ENCODE peak calls at places on chromosomes 5 and 9, in five cellular contexts. L is prostate gland, E is upper lobe of left lung, P is Panc1, D is SK-N-SH. U is an unnamed sample.

GRCh38 chr5:177209610-177210009 is 76.0 kb downstream of the NSD1 start:
- DNase-seq in L (no peak), E (no peak), P (no peak), D (no peak), U (no peak)

GRCh38 chr5:79936644-79937216 is 54.3 kb downstream of the MTX3 start:
- DNase-seq in L (no peak), E (no peak), P (no peak), D (no peak), U (no peak)

GRCh38 chr5:72210913-72211670 is 103.8 kb downstream of the MAP1B start:
- DNase-seq in L (peak), E (no peak), P (no peak), D (no peak), U (peak)

GRCh38 chr5:76705574-76705973 is 10.4 kb upstream of the F2R start:
- DNase-seq in L (no peak), E (no peak), P (no peak), D (no peak), U (no peak)

GRCh38 chr9:127785933-127786772 is at the start of gene CDK9:
- DNase-seq in L (peak), E (peak), P (no peak), D (peak), U (peak)

GRCh38 chr5:134007581-134008256 is 2.9 kb upstream of the VDAC1 start:
- DNase-seq in L (no peak), E (no peak), P (no peak), D (peak), U (no peak)

GRCh38 chr9:125227761-125228160 is 13.4 kb downstream of the HSPA5 start:
- DNase-seq in L (no peak), E (no peak), P (no peak), D (no peak), U (no peak)

GRCh38 chr9:135500071-135500524 is 384 bp upstream of the MRPS2 start:
- DNase-seq in L (no peak), E (no peak), P (no peak), D (no peak), U (no peak)

GRCh38 chr5:92402045-92402444 is 1018.9 kb upstream of the ARRDC3 start:
- DNase-seq in L (no peak), E (no peak), P (no peak), D (no peak), U (no peak)

GRCh38 chr9:89687848-89688247 is 83.0 kb downstream of the GADD45G start:
- DNase-seq in L (no peak), E (no peak), P (no peak), D (no peak), U (no peak)

GRCh38 chr9:25094518-25094917 is 548.8 kb upstream of the IZUMO3 start:
- DNase-seq in L (no peak), E (no peak), P (no peak), D (no peak), U (no peak)

GRCh38 chr5:54651482-54652076 is 134.0 kb downstream of the SNX18 start:
- DNase-seq in L (no peak), E (peak), P (no peak), D (peak), U (peak)

GRCh38 chr9:16316911-16317817 is 553.3 kb downstream of the BNC2 start:
- DNase-seq in L (no peak), E (no peak), P (no peak), D (no peak), U (no peak)

GRCh38 chr5:124867064-124867707 is 120.7 kb upstream of the ZNF608 start:
- DNase-seq in L (no peak), E (no peak), P (no peak), D (no peak), U (no peak)

GRCh38 chr5:24644757-24645156 is at the start of gene CDH10:
- DNase-seq in L (no peak), E (no peak), P (no peak), D (no peak), U (no peak)

GRCh38 chr5:176873541-176874172 is 25.5 kb downstream of the HK3 start:
- DNase-seq in L (no peak), E (no peak), P (no peak), D (no peak), U (no peak)

GRCh38 chr9:126147186-126147585 is 179.4 kb upstream of the MVB12B start:
- DNase-seq in L (peak), E (no peak), P (no peak), D (peak), U (no peak)

GRCh38 chr9:89939893-89940292 is 335.1 kb downstream of the GADD45G start:
- DNase-seq in L (no peak), E (no peak), P (no peak), D (no peak), U (no peak)

GRCh38 chr5:143641957-143642356 is 170.0 kb upstream of the HMHB1 start:
- DNase-seq in L (no peak), E (no peak), P (no peak), D (no peak), U (no peak)

GRCh38 chr9:120891255-120891954 is 14.4 kb upstream of the PHF19 start:
- DNase-seq in L (no peak), E (no peak), P (no peak), D (no peak), U (no peak)

GRCh38 chr5:44860267-44860666 is 51.5 kb downstream of the MRPS30 start:
- DNase-seq in L (no peak), E (no peak), P (no peak), D (no peak), U (no peak)

GRCh38 chr9:104850771-104851170 is 77.2 kb downstream of the ABCA1 start:
- DNase-seq in L (no peak), E (no peak), P (no peak), D (no peak), U (no peak)

GRCh38 chr5:175325681-175326080 is 118.3 kb downstream of the DRD1 start:
- DNase-seq in L (no peak), E (no peak), P (peak), D (no peak), U (no peak)

GRCh38 chr9:21570643-21571275 is 88.6 kb upstream of the IFNE start:
- DNase-seq in L (no peak), E (no peak), P (no peak), D (no peak), U (no peak)

GRCh38 chr9:7130421-7130820 is 372.6 kb downstream of the KDM4C start:
- DNase-seq in L (no peak), E (no peak), P (no peak), D (peak), U (no peak)

GRCh38 chr9:70963554-70963953 is 157.9 kb downstream of the TRPM3 start:
- DNase-seq in L (no peak), E (no peak), P (no peak), D (no peak), U (no peak)

GRCh38 chr5:61802456-61802855 is 470.4 kb downstream of the ZSWIM6 start:
- DNase-seq in L (no peak), E (no peak), P (no peak), D (no peak), U (no peak)

GRCh38 chr9:131889437-131890244 is 149.8 kb upstream of the RAPGEF1 start:
- DNase-seq in L (no peak), E (no peak), P (no peak), D (peak), U (peak)

GRCh38 chr5:119353686-119354366 is 2.0 kb upstream of the TNFAIP8 start:
- DNase-seq in L (no peak), E (no peak), P (no peak), D (no peak), U (no peak)
- H3K4me3 ChIP-seq in L (no peak), E (no peak), P (no peak), D (no peak), U (no peak)

GRCh38 chr5:170746081-170746951 is 37.2 kb upstream of the GABRP start:
- DNase-seq in L (no peak), E (no peak), P (no peak), D (no peak), U (no peak)
- TF ChIP-seq POLR2AphosphoS5 in L (no peak), E (no peak), P (no peak), D (no peak), U (no peak)

GRCh38 chr9:130126721-130127429 is 45.3 kb upstream of the NCS1 start:
- DNase-seq in L (no peak), E (no peak), P (no peak), D (no peak), U (no peak)
- H3K4me3 ChIP-seq in L (no peak), E (no peak), P (no peak), D (no peak), U (no peak)

DNA sequence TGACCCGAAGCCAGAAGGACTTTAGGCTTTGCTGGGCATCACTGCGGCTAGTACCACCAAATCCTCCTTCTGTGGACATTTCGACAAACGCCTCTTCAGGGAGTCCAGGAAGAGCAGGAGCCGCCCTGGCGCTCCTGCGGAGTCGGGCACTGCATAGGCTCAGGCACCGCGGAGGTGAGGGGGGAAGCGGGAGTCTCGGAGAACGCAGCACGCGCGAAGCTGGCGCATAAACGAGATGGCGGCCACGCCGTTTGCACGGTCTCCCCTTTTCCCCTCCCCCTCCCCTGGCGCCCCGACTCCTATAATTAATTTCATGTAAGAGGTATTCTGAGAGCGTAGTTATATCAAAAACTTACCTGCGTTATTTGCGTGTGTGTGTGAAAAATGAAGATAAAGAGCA is 137.8 kb upstream of the GAS1 start:
- DNase-seq in L (no peak), E (no peak), P (no peak), D (no peak), U (no peak)
- TF ChIP-seq POLR2AphosphoS5 in L (no peak), E (no peak), P (no peak), D (no peak), U (no peak)

GRCh38 chr9:99561435-99562262 is 260.0 kb upstream of the NR4A3 start:
- DNase-seq in L (no peak), E (no peak), P (no peak), D (no peak), U (no peak)
- H3K4me3 ChIP-seq in L (no peak), E (no peak), P (no peak), D (no peak), U (no peak)

DNA sequence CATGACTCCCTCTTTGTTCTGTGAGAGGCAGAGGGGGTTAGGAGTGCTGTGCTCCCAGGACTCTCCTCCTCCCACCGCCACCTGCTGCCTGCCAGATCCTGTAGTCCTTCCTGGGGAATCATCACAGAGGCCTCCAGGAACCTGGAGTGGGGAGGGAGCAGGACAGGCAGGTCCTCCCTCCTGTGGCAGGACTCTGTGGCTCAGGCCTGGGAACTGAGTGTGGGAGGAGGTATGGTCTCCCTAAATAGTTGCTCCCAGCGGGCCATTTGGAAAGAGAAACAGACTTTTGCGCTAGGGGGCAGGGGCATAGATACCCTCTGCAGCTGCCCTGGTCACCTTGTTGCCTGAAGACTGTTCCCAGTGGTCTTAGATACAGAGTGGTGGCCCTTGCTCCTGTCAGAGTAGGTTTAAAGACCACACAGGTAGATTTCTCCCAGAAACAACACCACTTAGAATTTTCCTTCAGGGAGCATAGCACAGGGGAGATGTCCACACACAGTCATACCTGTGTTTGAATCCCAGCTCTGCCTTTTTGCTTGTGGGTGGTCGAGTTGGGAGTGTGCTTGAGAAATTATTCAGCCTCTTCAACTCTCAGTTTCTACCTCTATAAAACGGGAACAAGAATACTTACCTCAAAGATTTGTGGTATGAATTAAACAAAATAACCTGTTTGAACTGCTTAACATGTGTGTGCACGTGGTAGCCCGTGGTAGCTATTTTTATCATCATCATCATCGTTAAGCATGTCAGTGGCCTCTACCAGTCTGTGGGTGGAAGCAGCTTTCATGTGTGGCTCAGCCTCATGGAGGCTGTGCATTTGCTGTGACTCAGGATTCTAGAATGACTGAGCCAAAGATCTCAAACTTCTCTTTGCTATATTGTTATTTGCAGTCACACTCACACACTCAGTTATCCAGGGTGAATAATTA is 55.8 kb downstream of the SLC22A5 start:
- DNase-seq in L (no peak), E (no peak), P (no peak), D (no peak), U (no peak)
- TF ChIP-seq POLR2AphosphoS5 in L (no peak), E (peak), P (no peak), D (no peak), U (no peak)

GRCh38 chr5:1709186-1709803 is 90.3 kb downstream of the MRPL36 start:
- DNase-seq in L (no peak), E (no peak), P (no peak), D (no peak), U (no peak)
- H3K4me3 ChIP-seq in L (no peak), E (no peak), P (no peak), D (no peak), U (no peak)

GRCh38 chr9:137055385-137056364 is 1.8 kb upstream of the ENTPD2 start:
- DNase-seq in L (peak), E (no peak), P (no peak), D (peak), U (peak)
- TF ChIP-seq POLR2AphosphoS5 in L (peak), E (no peak), P (no peak), D (no peak), U (no peak)

DNA sequence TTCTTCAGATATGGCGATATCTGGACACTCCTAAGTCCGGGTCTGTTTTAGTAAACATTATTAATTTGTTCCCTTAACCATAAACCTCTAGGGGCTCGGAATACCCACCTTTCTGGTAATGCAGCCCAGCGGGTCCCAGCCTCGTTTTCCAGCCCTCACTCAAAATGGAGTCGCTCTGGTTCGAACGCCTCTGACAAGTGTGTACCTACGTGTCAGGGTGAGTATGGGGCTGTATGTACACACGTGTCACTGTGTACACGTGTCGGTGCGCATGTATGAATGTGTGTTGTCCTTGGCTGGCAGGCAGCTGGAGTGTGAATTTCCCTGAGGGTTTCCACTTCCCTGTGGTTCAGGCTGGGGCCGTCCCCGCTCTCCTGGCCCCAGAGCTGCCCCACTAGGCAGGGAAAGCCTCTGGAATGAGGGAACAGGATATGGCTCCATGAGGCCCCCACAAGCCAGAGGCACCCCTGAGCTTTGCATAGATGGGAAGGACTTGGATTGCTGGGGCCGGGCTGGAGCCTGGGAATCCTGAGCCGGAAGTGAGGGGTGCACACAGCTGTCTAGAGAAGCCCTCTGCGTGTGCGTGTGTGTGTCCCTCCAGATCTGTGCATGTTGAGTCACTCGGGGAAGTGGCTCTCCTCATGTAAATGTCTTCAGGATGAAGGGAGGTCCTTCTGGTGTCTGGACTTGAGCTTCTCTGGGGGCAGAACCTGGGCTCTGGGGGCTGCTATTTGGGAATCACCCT is 160.8 kb upstream of the IER5L start:
- DNase-seq in L (no peak), E (peak), P (no peak), D (no peak), U (peak)
- H3K4me3 ChIP-seq in L (no peak), E (no peak), P (no peak), D (no peak), U (no peak)

GRCh38 chr9:94780516-94780950 is 54.0 kb downstream of the AOPEP start:
- DNase-seq in L (no peak), E (no peak), P (no peak), D (peak), U (no peak)

GRCh38 chr9:94783928-94784327 is 57.4 kb downstream of the AOPEP start:
- DNase-seq in L (no peak), E (no peak), P (no peak), D (no peak), U (no peak)

GRCh38 chr9:94785211-94786169 is 59.0 kb downstream of the AOPEP start:
- DNase-seq in L (no peak), E (no peak), P (no peak), D (no peak), U (no peak)

GRCh38 chr9:94782367-94783120 is 56.0 kb downstream of the AOPEP start:
- DNase-seq in L (no peak), E (no peak), P (no peak), D (no peak), U (no peak)

DNA sequence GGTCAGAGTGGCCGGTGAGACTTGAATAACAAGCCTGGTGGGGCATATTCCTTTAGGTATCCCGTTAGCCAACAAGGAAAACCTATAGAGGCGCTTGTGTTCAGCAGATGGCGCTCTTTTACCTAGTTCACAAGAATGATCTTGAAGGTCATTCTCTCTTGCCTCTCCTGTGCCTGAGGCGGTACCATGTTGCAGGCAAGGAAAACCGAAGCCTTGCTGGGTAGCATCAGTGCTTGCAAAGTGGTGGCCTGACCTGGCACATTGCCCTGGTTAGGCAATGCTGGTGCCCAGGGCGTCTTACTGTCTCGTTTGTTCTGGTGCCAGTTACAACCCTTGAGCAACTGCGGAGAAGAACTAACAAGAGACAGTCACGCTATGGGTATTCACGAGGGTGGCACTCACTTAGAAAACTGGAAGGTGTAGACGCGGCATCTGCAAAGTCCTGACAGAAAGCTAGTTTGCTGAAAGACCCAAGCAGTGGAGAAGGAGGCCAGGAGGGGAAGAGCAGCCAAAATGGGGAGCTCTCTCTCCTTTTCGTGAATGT is 56.7 kb downstream of the AOPEP start:
- DNase-seq in L (peak), E (peak), P (peak), D (peak), U (peak)
- TF ChIP-seq POLR2AphosphoS5 in L (peak), E (peak), P (peak), D (peak), U (peak)

U was measured in stomach.